ENCODE peak calls at places on chromosomes 3 and 15, in nine cellular contexts. One of them, this sample, is unnamed.

GRCh38 chr3:192571197-192571791 is 156.0 kb downstream of the FGF12 start:
- DNase-seq in Panc1: peak
- DNase-seq in GM12878: no peak
- DNase-seq in A549: peak
- DNase-seq in SK-N-SH: peak
- DNase-seq in HepG2: no peak
- DNase-seq in K562: no peak
- DNase-seq in HCT116: no peak
- DNase-seq in GM23338: no peak
- DNase-seq in this sample: no peak

GRCh38 chr3:43061101-43061895 is 44.6 kb downstream of the POMGNT2 start:
- DNase-seq in SK-N-SH: peak
- DNase-seq in GM12878: no peak
- DNase-seq in Panc1: no peak
- DNase-seq in K562: no peak
- DNase-seq in HCT116: no peak
- DNase-seq in GM23338: no peak
- DNase-seq in A549: no peak
- DNase-seq in HepG2: no peak
- DNase-seq in this sample: no peak

GRCh38 chr15:39629376-39629775 is 48.5 kb downstream of the THBS1 start:
- DNase-seq in GM12878: no peak
- DNase-seq in SK-N-SH: no peak
- DNase-seq in A549: no peak
- DNase-seq in K562: no peak
- DNase-seq in HCT116: no peak
- DNase-seq in Panc1: no peak
- DNase-seq in GM23338: no peak
- DNase-seq in HepG2: no peak
- DNase-seq in this sample: no peak

GRCh38 chr15:69086427-69087205 is 72.1 kb downstream of the NOX5 start:
- DNase-seq in GM23338: peak
- DNase-seq in HCT116: no peak
- DNase-seq in SK-N-SH: no peak
- DNase-seq in K562: no peak
- DNase-seq in HepG2: no peak
- DNase-seq in Panc1: no peak
- DNase-seq in GM12878: no peak
- DNase-seq in A549: no peak
- DNase-seq in this sample: no peak

GRCh38 chr3:184659797-184660301 is 52.0 kb downstream of the MAGEF1 start:
- DNase-seq in A549: no peak
- DNase-seq in GM12878: no peak
- DNase-seq in HepG2: peak
- DNase-seq in Panc1: no peak
- DNase-seq in SK-N-SH: peak
- DNase-seq in HCT116: no peak
- DNase-seq in GM23338: peak
- DNase-seq in K562: peak
- DNase-seq in this sample: no peak

GRCh38 chr3:42025388-42026138 is 63.7 kb upstream of the ULK4 start:
- DNase-seq in HCT116: peak
- DNase-seq in A549: peak
- DNase-seq in HepG2: no peak
- DNase-seq in GM23338: peak
- DNase-seq in GM12878: no peak
- DNase-seq in K562: peak
- DNase-seq in SK-N-SH: peak
- DNase-seq in Panc1: no peak
- DNase-seq in this sample: peak

GRCh38 chr3:116302087-116302747 is 143.1 kb downstream of the LSAMP start:
- DNase-seq in Panc1: no peak
- DNase-seq in K562: no peak
- DNase-seq in GM12878: no peak
- DNase-seq in HCT116: no peak
- DNase-seq in A549: no peak
- DNase-seq in SK-N-SH: no peak
- DNase-seq in GM23338: no peak
- DNase-seq in HepG2: no peak
- DNase-seq in this sample: no peak

GRCh38 chr15:81950841-81951414 is 94.9 kb downstream of the MEX3B start:
- DNase-seq in A549: no peak
- DNase-seq in GM23338: peak
- DNase-seq in GM12878: no peak
- DNase-seq in HCT116: no peak
- DNase-seq in HepG2: no peak
- DNase-seq in Panc1: no peak
- DNase-seq in K562: peak
- DNase-seq in SK-N-SH: peak
- DNase-seq in this sample: no peak

GRCh38 chr3:128794067-128794768 is 68.2 kb downstream of the RAB7A start:
- DNase-seq in A549: peak
- DNase-seq in GM23338: no peak
- DNase-seq in HCT116: peak
- DNase-seq in K562: peak
- DNase-seq in HepG2: no peak
- DNase-seq in Panc1: no peak
- DNase-seq in SK-N-SH: no peak
- DNase-seq in GM12878: no peak
- DNase-seq in this sample: peak

GRCh38 chr3:128464188-128464587 is 2.5 kb downstream of the DNAJB8 start:
- DNase-seq in A549: no peak
- DNase-seq in Panc1: no peak
- DNase-seq in GM23338: peak
- DNase-seq in SK-N-SH: no peak
- DNase-seq in HepG2: no peak
- DNase-seq in HCT116: no peak
- DNase-seq in GM12878: no peak
- DNase-seq in K562: no peak
- DNase-seq in this sample: no peak

GRCh38 chr3:169551646-169552045 is 111.9 kb downstream of the MECOM start:
- DNase-seq in HepG2: no peak
- DNase-seq in GM12878: no peak
- DNase-seq in Panc1: no peak
- DNase-seq in GM23338: no peak
- DNase-seq in SK-N-SH: no peak
- DNase-seq in A549: no peak
- DNase-seq in K562: no peak
- DNase-seq in HCT116: no peak
- DNase-seq in this sample: no peak

GRCh38 chr3:115834068-115834467 is 210.8 kb downstream of the GAP43 start:
- DNase-seq in K562: no peak
- DNase-seq in GM12878: no peak
- DNase-seq in SK-N-SH: no peak
- DNase-seq in Panc1: no peak
- DNase-seq in GM23338: no peak
- DNase-seq in HepG2: no peak
- DNase-seq in HCT116: no peak
- DNase-seq in A549: no peak
- DNase-seq in this sample: no peak

GRCh38 chr3:8619548-8619947 is 25.1 kb downstream of the SSUH2 start:
- DNase-seq in GM23338: no peak
- DNase-seq in HCT116: no peak
- DNase-seq in K562: no peak
- DNase-seq in Panc1: no peak
- DNase-seq in HepG2: no peak
- DNase-seq in SK-N-SH: no peak
- DNase-seq in A549: no peak
- DNase-seq in GM12878: no peak
- DNase-seq in this sample: no peak

GRCh38 chr3:50154840-50155490 is at the start of gene SEMA3F:
- DNase-seq in GM12878: no peak
- DNase-seq in K562: peak
- DNase-seq in SK-N-SH: peak
- DNase-seq in HepG2: peak
- DNase-seq in Panc1: no peak
- DNase-seq in A549: peak
- DNase-seq in GM23338: peak
- DNase-seq in HCT116: no peak
- DNase-seq in this sample: peak

DNA sequence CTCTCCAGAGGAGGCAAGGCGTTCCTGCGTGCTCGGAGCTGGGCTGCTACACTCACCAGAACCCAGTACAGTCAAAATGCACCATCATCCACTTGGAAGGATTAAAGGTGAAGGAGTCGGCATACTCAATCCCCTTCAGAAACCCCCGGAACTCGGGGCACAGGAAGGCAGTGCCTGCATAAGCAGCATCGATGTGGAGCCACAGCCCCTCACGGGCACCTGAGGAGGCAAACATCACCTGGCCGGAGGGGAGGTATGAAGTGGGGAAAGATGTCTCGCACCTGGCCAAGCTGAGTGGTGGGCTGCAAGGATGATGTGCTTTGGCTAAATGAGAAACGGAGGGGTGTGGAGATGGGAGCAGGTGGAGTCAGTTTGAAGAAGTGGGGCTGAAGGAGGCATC is 13.0 kb downstream of the HDC start:
- DNase-seq in HepG2: no peak
- DNase-seq in GM23338: no peak
- DNase-seq in K562: no peak
- DNase-seq in GM12878: no peak
- DNase-seq in SK-N-SH: no peak
- DNase-seq in HCT116: no peak
- DNase-seq in Panc1: no peak
- DNase-seq in A549: no peak
- DNase-seq in this sample: no peak
- TF ChIP-seq REST in HepG2: no peak
- TF ChIP-seq REST in GM23338: no peak
- TF ChIP-seq REST in K562: no peak
- TF ChIP-seq REST in GM12878: no peak
- TF ChIP-seq REST in SK-N-SH: no peak
- TF ChIP-seq REST in HCT116: no peak
- TF ChIP-seq REST in Panc1: no peak
- TF ChIP-seq REST in A549: no peak
- TF ChIP-seq REST in this sample: no peak

DNA sequence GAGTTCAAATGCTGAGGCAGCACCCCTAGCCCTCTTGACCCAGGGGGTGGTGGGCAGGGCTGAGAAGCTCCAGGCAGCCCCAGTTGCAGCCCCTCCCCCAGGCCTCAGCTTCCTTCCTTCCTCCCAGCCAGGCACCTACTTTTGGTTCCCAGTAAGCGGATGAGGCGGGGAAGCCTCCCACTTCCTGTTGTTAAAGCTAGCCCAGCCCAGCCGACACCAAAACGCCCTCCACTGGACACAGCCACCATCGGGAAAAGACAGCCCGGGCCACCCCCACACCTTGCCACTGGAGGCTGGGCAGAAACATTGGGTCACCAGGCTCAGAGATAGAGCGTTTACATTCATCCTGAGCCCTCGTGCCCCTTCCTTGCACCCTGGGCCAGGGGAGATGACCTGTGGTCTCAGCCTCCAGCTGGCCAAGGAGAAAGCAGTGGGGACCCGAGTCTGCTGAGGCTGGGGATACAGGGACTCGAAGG is 3.5 kb downstream of the DUSP7 start:
- DNase-seq in Panc1: no peak
- DNase-seq in GM23338: peak
- DNase-seq in SK-N-SH: peak
- DNase-seq in GM12878: peak
- DNase-seq in HCT116: no peak
- DNase-seq in K562: peak
- DNase-seq in HepG2: peak
- DNase-seq in A549: peak
- DNase-seq in this sample: peak
- TF ChIP-seq REST in Panc1: no peak
- TF ChIP-seq REST in GM23338: no peak
- TF ChIP-seq REST in SK-N-SH: no peak
- TF ChIP-seq REST in GM12878: no peak
- TF ChIP-seq REST in HCT116: no peak
- TF ChIP-seq REST in K562: no peak
- TF ChIP-seq REST in HepG2: no peak
- TF ChIP-seq REST in A549: no peak
- TF ChIP-seq REST in this sample: no peak

GRCh38 chr15:98853593-98854420 is 153.8 kb downstream of the PGPEP1L start:
- DNase-seq in GM12878: no peak
- DNase-seq in HepG2: no peak
- DNase-seq in SK-N-SH: no peak
- DNase-seq in A549: peak
- DNase-seq in GM23338: peak
- DNase-seq in Panc1: no peak
- DNase-seq in HCT116: no peak
- DNase-seq in K562: no peak
- DNase-seq in this sample: no peak
- TF ChIP-seq REST in GM12878: no peak
- TF ChIP-seq REST in HepG2: no peak
- TF ChIP-seq REST in SK-N-SH: no peak
- TF ChIP-seq REST in A549: no peak
- TF ChIP-seq REST in GM23338: no peak
- TF ChIP-seq REST in Panc1: no peak
- TF ChIP-seq REST in HCT116: no peak
- TF ChIP-seq REST in K562: no peak
- TF ChIP-seq REST in this sample: no peak

GRCh38 chr15:83733691-83734090 is 79.8 kb downstream of the ADAMTSL3 start:
- DNase-seq in K562: no peak
- DNase-seq in HepG2: no peak
- DNase-seq in GM12878: no peak
- DNase-seq in A549: no peak
- DNase-seq in HCT116: no peak
- DNase-seq in SK-N-SH: no peak
- DNase-seq in GM23338: no peak
- DNase-seq in Panc1: no peak
- DNase-seq in this sample: no peak
- TF ChIP-seq REST in K562: no peak
- TF ChIP-seq REST in HepG2: no peak
- TF ChIP-seq REST in GM12878: no peak
- TF ChIP-seq REST in A549: no peak
- TF ChIP-seq REST in HCT116: no peak
- TF ChIP-seq REST in SK-N-SH: no peak
- TF ChIP-seq REST in GM23338: no peak
- TF ChIP-seq REST in Panc1: no peak
- TF ChIP-seq REST in this sample: no peak

GRCh38 chr3:197670361-197670760 is 66.3 kb downstream of the RUBCN start:
- DNase-seq in GM23338: no peak
- DNase-seq in A549: no peak
- DNase-seq in GM12878: no peak
- DNase-seq in K562: no peak
- DNase-seq in HCT116: no peak
- DNase-seq in SK-N-SH: no peak
- DNase-seq in Panc1: no peak
- DNase-seq in HepG2: no peak
- DNase-seq in this sample: no peak

GRCh38 chr3:197667968-197668367 is 68.7 kb downstream of the RUBCN start:
- DNase-seq in HCT116: no peak
- DNase-seq in GM23338: no peak
- DNase-seq in HepG2: peak
- DNase-seq in A549: no peak
- DNase-seq in K562: no peak
- DNase-seq in Panc1: no peak
- DNase-seq in GM12878: no peak
- DNase-seq in SK-N-SH: no peak
- DNase-seq in this sample: no peak
- TF ChIP-seq REST in HCT116: no peak
- TF ChIP-seq REST in GM23338: no peak
- TF ChIP-seq REST in HepG2: no peak
- TF ChIP-seq REST in A549: no peak
- TF ChIP-seq REST in K562: no peak
- TF ChIP-seq REST in Panc1: no peak
- TF ChIP-seq REST in GM12878: no peak
- TF ChIP-seq REST in SK-N-SH: no peak
- TF ChIP-seq REST in this sample: no peak

This sample was measured in HL-60.